ENCODE peak calls at places on chromosomes 7 and 10, in eight cellular contexts. Z, K, N, M, R, J, E and C are unnamed samples.

GRCh38 chr7:100400656-100401055 is 27.4 kb downstream of the PILRA start:
- DNase-seq in M (peak; percentile 33), E (no peak), J (no peak), Z (peak; percentile 35), K (no peak), R (no peak), N (no peak), C (peak; percentile 17)

GRCh38 chr10:48216744-48217143 is 57.8 kb downstream of the FRMPD2 start:
- DNase-seq in R (no peak), J (no peak), M (no peak), E (no peak), K (no peak), N (no peak), Z (no peak), C (no peak)

GRCh38 chr7:892648-893593 is 16.6 kb downstream of the GET4 start:
- DNase-seq in Z (no peak), J (no peak), K (no peak), N (no peak), M (no peak), E (no peak), R (no peak), C (no peak)

GRCh38 chr7:7496326-7496725 is 39.3 kb downstream of the COL28A1 start:
- DNase-seq in K (no peak), R (no peak), M (no peak), N (no peak), J (no peak), E (no peak), Z (no peak), C (no peak)

GRCh38 chr10:79328737-79329504 is 18.3 kb upstream of the PPIF start:
- DNase-seq in N (peak; percentile 16), R (no peak), K (no peak), J (no peak), E (peak; percentile 77), M (peak; percentile 50), Z (peak; percentile 43), C (no peak)

GRCh38 chr7:155965010-155965409 is 152.7 kb upstream of the SHH start:
- DNase-seq in N (no peak), R (no peak), K (no peak), Z (no peak), E (peak; percentile 62), J (no peak), M (no peak), C (peak; percentile 28)

GRCh38 chr7:28672397-28672797 is 260.1 kb downstream of the CREB5 start:
- DNase-seq in E (no peak), K (no peak), N (no peak), R (no peak), J (no peak), M (no peak), Z (no peak), C (no peak)

GRCh38 chr7:521221-522070 is 1.8 kb upstream of the PDGFA start:
- DNase-seq in J (no peak), M (peak; percentile 81), Z (peak; percentile 55), N (peak; percentile 92), E (peak; percentile 78), R (peak; percentile 47), K (no peak), C (no peak)

GRCh38 chr7:116218051-116218645 is 7.8 kb downstream of the TES start:
- DNase-seq in K (peak; percentile 14), N (no peak), M (peak; percentile 92), J (no peak), Z (peak; percentile 88), R (no peak), E (peak; percentile 100), C (peak; percentile 84)

GRCh38 chr7:70098133-70098561 is 499.9 kb downstream of the AUTS2 start:
- DNase-seq in E (peak; percentile 16), N (no peak), K (no peak), J (no peak), R (no peak), M (no peak), Z (no peak), C (no peak)

GRCh38 chr7:44150466-44150832 is 9.3 kb upstream of the MYL7 start:
- DNase-seq in R (no peak), K (no peak), E (no peak), M (no peak), N (no peak), J (no peak), Z (no peak), C (no peak)

GRCh38 chr7:103593691-103594090 is 147.7 kb upstream of the SLC26A5 start:
- DNase-seq in Z (no peak), M (no peak), J (no peak), K (no peak), E (peak; percentile 66), N (no peak), R (no peak), C (no peak)

GRCh38 chr7:94509264-94509878 is at the start of gene CASD1:
- DNase-seq in J (peak; percentile 18), R (peak; percentile 71), Z (peak; percentile 54), K (peak; percentile 2), N (peak; percentile 78), M (peak; percentile 17), E (peak; percentile 43), C (peak; percentile 32)

GRCh38 chr10:122234416-122234815 is 36.7 kb upstream of the BTBD16 start:
- DNase-seq in J (no peak), E (no peak), Z (no peak), K (no peak), R (no peak), N (no peak), M (no peak), C (no peak)

GRCh38 chr10:112393341-112393740 is 19.4 kb downstream of the ACSL5 start:
- DNase-seq in M (no peak), Z (no peak), K (no peak), J (no peak), E (no peak), N (no peak), R (no peak), C (no peak)

GRCh38 chr10:69847458-69847857 is 45.8 kb downstream of the COL13A1 start:
- DNase-seq in J (no peak), M (peak; percentile 49), N (no peak), R (no peak), E (peak; percentile 39), Z (no peak), K (no peak), C (no peak)

GRCh38 chr10:7475046-7475860 is 64.4 kb upstream of the SFMBT2 start:
- DNase-seq in R (no peak), Z (no peak), K (no peak), E (no peak), N (peak; percentile 61), M (no peak), J (no peak), C (no peak)

GRCh38 chr10:129446182-129446581 is 20.9 kb upstream of the MGMT start:
- DNase-seq in N (no peak), Z (no peak), R (no peak), M (no peak), J (no peak), E (no peak), K (no peak), C (no peak)

GRCh38 chr10:36736311-36736710 is 389.1 kb upstream of the ANKRD30A start:
- DNase-seq in J (no peak), N (no peak), Z (no peak), K (no peak), R (no peak), E (no peak), M (no peak), C (no peak)

GRCh38 chr7:130986271-130986690 is 252.3 kb upstream of the KLF14 start:
- DNase-seq in M (peak; percentile 50), Z (no peak), K (no peak), J (no peak), R (no peak), E (peak; percentile 23), N (no peak), C (no peak)

GRCh38 chr10:77377678-77378352 is 259.8 kb downstream of the KCNMA1 start:
- DNase-seq in E (peak; percentile 21), M (no peak), K (no peak), N (no peak), J (no peak), Z (no peak), R (no peak), C (no peak)

GRCh38 chr7:107838816-107839584 is 36.0 kb upstream of the SLC26A3 start:
- DNase-seq in K (no peak), E (no peak), J (no peak), N (no peak), R (no peak), Z (no peak), M (no peak), C (no peak)

GRCh38 chr7:36545291-36545690 is 155.6 kb downstream of the ANLN start:
- DNase-seq in Z (no peak), E (no peak), K (no peak), M (no peak), J (no peak), N (no peak), R (no peak), C (no peak)

GRCh38 chr10:33459597-33459996 is 125.1 kb upstream of the NRP1 start:
- DNase-seq in E (peak; percentile 84), M (no peak), N (no peak), R (no peak), K (no peak), J (no peak), Z (no peak), C (no peak)

GRCh38 chr10:57983226-57983870 is 284.3 kb downstream of the IPMK start:
- DNase-seq in Z (no peak), N (no peak), R (no peak), J (no peak), E (peak; percentile 36), M (no peak), K (no peak), C (no peak)

GRCh38 chr10:3048114-3049019 is 19.0 kb upstream of the PFKP start:
- DNase-seq in E (peak; percentile 73), J (no peak), R (no peak), Z (no peak), K (no peak), M (peak; percentile 69), N (no peak), C (no peak)

GRCh38 chr10:93261961-93262610 is 188.4 kb downstream of the CYP26A1 start:
- DNase-seq in R (no peak), M (peak; percentile 49), J (no peak), Z (no peak), E (peak; percentile 55), K (no peak), N (no peak), C (peak; percentile 34)